ENCODE peak calls at places on chromosome 22, in eight cellular contexts. Q is GM12878; O is GM19239; F is fibroblast of mammary gland; K is IMR-90; E is foreskin fibroblast; J is NCI-H524; R is stimulated activated naive B cell treated with anti-CD40 and anti-IgM and Interleukin-4, amounts not matched to agents 10 μg/mL and 1 μg/mL and 100 μg/mL, for 72 hours. I is an unnamed sample.

GRCh38 chr22:28883917-28884753 is 763 bp downstream of the ZNRF3 start:
- DNase-seq in Q (no peak), O (peak), F (no peak), K (peak), E (peak), J (no peak), R (peak), I (peak)

GRCh38 chr22:35570686-35571194 is 30.1 kb downstream of the RASD2 start:
- DNase-seq in Q (no peak), O (no peak), F (no peak), K (no peak), E (no peak), J (no peak), R (no peak), I (no peak)

GRCh38 chr22:47122441-47123000 is 360.1 kb downstream of the TBC1D22A start:
- DNase-seq in Q (no peak), O (no peak), F (no peak), K (no peak), E (no peak), J (no peak), R (no peak), I (no peak)

GRCh38 chr22:43207386-43207785 is 20.5 kb upstream of the TTLL12 start:
- DNase-seq in Q (no peak), O (no peak), F (no peak), K (no peak), E (no peak), J (no peak), R (no peak), I (no peak)

GRCh38 chr22:29914991-29915390 is 32.0 kb downstream of the MTMR3 start:
- DNase-seq in Q (no peak), O (no peak), F (no peak), K (no peak), E (no peak), J (no peak), R (no peak), I (no peak)

GRCh38 chr22:42970029-42970428 is 44.9 kb downstream of the PACSIN2 start:
- DNase-seq in Q (no peak), O (no peak), F (no peak), K (no peak), E (no peak), J (no peak), R (no peak), I (no peak)

GRCh38 chr22:38132794-38133193 is 22.3 kb upstream of the BAIAP2L2 start:
- DNase-seq in Q (no peak), O (no peak), F (no peak), K (no peak), E (no peak), J (no peak), R (no peak), I (no peak)

GRCh38 chr22:25987948-25988347 is 181.3 kb upstream of the SEZ6L start:
- DNase-seq in Q (no peak), O (no peak), F (no peak), K (no peak), E (no peak), J (no peak), R (peak), I (no peak)

GRCh38 chr22:28594784-28595324 is 84.8 kb downstream of the TTC28 start:
- DNase-seq in Q (no peak), O (no peak), F (peak), K (peak), E (peak), J (peak), R (no peak), I (no peak)

GRCh38 chr22:24486501-24486921 is 8.6 kb upstream of the UPB1 start:
- DNase-seq in Q (no peak), O (no peak), F (peak), K (peak), E (peak), J (no peak), R (no peak), I (no peak)

GRCh38 chr22:46674367-46674781 is 54.2 kb downstream of the GRAMD4 start:
- DNase-seq in Q (no peak), O (peak), F (no peak), K (no peak), E (no peak), J (no peak), R (peak), I (no peak)

GRCh38 chr22:36658900-36659299 is 44.7 kb downstream of the CACNG2 start:
- DNase-seq in Q (no peak), O (no peak), F (no peak), K (no peak), E (peak), J (no peak), R (no peak), I (no peak)

GRCh38 chr22:29457730-29458129 is 19.3 kb downstream of the RFPL1 start:
- DNase-seq in Q (peak), O (peak), F (peak), K (peak), E (no peak), J (peak), R (peak), I (no peak)

GRCh38 chr22:46028069-46028991 is 51.4 kb upstream of the WNT7B start:
- DNase-seq in Q (no peak), O (no peak), F (no peak), K (no peak), E (no peak), J (no peak), R (no peak), I (no peak)

GRCh38 chr22:47275479-47276218 is 513.2 kb downstream of the TBC1D22A start:
- DNase-seq in Q (no peak), O (no peak), F (no peak), K (no peak), E (peak), J (no peak), R (no peak), I (no peak)

GRCh38 chr22:35434061-35434750 is 34.3 kb downstream of the MCM5 start:
- DNase-seq in Q (no peak), O (no peak), F (peak), K (no peak), E (no peak), J (no peak), R (no peak), I (no peak)

GRCh38 chr22:19795617-19796008 is 35.0 kb downstream of the TBX1 start:
- DNase-seq in Q (no peak), O (no peak), F (peak), K (peak), E (peak), J (no peak), R (no peak), I (no peak)

GRCh38 chr22:31616315-31616980 is 45.6 kb downstream of the PISD start:
- DNase-seq in Q (no peak), O (peak), F (no peak), K (no peak), E (no peak), J (no peak), R (peak), I (no peak)

GRCh38 chr22:45638834-45639746 is 32.5 kb upstream of the ATXN10 start:
- DNase-seq in Q (no peak), O (no peak), F (peak), K (no peak), E (peak), J (no peak), R (no peak), I (no peak)

GRCh38 chr22:25757686-25758085 is 15.7 kb downstream of the MYO18B start:
- DNase-seq in Q (no peak), O (no peak), F (no peak), K (no peak), E (no peak), J (no peak), R (no peak), I (no peak)

I was measured in mesothelial cell of epicardium.